ENCODE peak calls at places on chromosomes 11 and 22, in seven cellular contexts. G is WERI-Rb-1, L is kidney epithelial cell, O is psoas muscle, P is upper lobe of right lung, Z is cardiac fibroblast, I is AG04449. K is an unnamed sample.

GRCh38 chr11:44621784-44622183 is 56.3 kb downstream of the CD82 start:
- DNase-seq in G (no peak), L (no peak), O (no peak), P (no peak), Z (no peak), I (no peak), K (no peak)

GRCh38 chr22:39900306-39901227 is at the start of gene GRAP2:
- DNase-seq in G (no peak), L (no peak), O (no peak), P (no peak), Z (no peak), I (no peak), K (no peak)

GRCh38 chr22:42069801-42070516 is 653 bp downstream of the NAGA start:
- DNase-seq in G (no peak), L (no peak), O (no peak), P (no peak), Z (no peak), I (no peak), K (no peak)

GRCh38 chr22:17972385-17973181 is 51.8 kb downstream of the MICAL3 start:
- DNase-seq in G (no peak), L (no peak), O (peak), P (no peak), Z (peak), I (peak), K (peak)

GRCh38 chr22:27372969-27373670 is 428.4 kb downstream of the MN1 start:
- DNase-seq in G (no peak), L (no peak), O (no peak), P (peak), Z (no peak), I (no peak), K (no peak)

GRCh38 chr11:94796863-94797262 is 28.7 kb downstream of the AMOTL1 start:
- DNase-seq in G (no peak), L (no peak), O (no peak), P (no peak), Z (no peak), I (no peak), K (no peak)

GRCh38 chr11:31102316-31102715 is 267.2 kb downstream of the DCDC1 start:
- DNase-seq in G (no peak), L (no peak), O (no peak), P (no peak), Z (no peak), I (no peak), K (no peak)

GRCh38 chr11:11297578-11297977 is 55.5 kb downstream of the CSNK2A3 start:
- DNase-seq in G (no peak), L (no peak), O (no peak), P (no peak), Z (no peak), I (no peak), K (no peak)

GRCh38 chr22:47589271-47590250 is 827.1 kb downstream of the TBC1D22A start:
- DNase-seq in G (no peak), L (no peak), O (peak), P (peak), Z (no peak), I (no peak), K (no peak)

GRCh38 chr22:46995501-46996360 is 233.3 kb downstream of the TBC1D22A start:
- DNase-seq in G (no peak), L (no peak), O (no peak), P (no peak), Z (no peak), I (no peak), K (no peak)

GRCh38 chr22:46542011-46542985 is 4.9 kb upstream of the CELSR1 start:
- DNase-seq in G (peak), L (no peak), O (peak), P (peak), Z (peak), I (no peak), K (no peak)

GRCh38 chr22:35601743-35602633 is 15.1 kb downstream of the MB start:
- DNase-seq in G (no peak), L (peak), O (peak), P (peak), Z (peak), I (peak), K (no peak)

GRCh38 chr11:31823372-31824371 is 12.6 kb upstream of the PAX6 start:
- DNase-seq in G (no peak), L (no peak), O (no peak), P (no peak), Z (no peak), I (no peak), K (no peak)

GRCh38 chr11:134223066-134223465 is 701 bp downstream of the NCAPD3 start:
- DNase-seq in G (no peak), L (no peak), O (no peak), P (no peak), Z (no peak), I (no peak), K (no peak)

GRCh38 chr22:42743501-42743991 is 22.9 kb upstream of the A4GALT start:
- DNase-seq in G (no peak), L (no peak), O (peak), P (no peak), Z (peak), I (no peak), K (no peak)

GRCh38 chr22:21044931-21045584 is 688 bp upstream of the LRRC74B start:
- DNase-seq in G (no peak), L (no peak), O (peak), P (peak), Z (peak), I (peak), K (peak)

GRCh38 chr11:11265320-11265719 is 87.7 kb downstream of the CSNK2A3 start:
- DNase-seq in G (no peak), L (no peak), O (no peak), P (no peak), Z (no peak), I (no peak), K (no peak)

GRCh38 chr11:99068832-99069231 is 48.1 kb downstream of the CNTN5 start:
- DNase-seq in G (no peak), L (no peak), O (no peak), P (no peak), Z (no peak), I (no peak), K (no peak)

GRCh38 chr11:10982695-10983492 is 125.0 kb upstream of the ZBED5 start:
- DNase-seq in G (no peak), L (no peak), O (no peak), P (no peak), Z (no peak), I (no peak), K (no peak)

GRCh38 chr11:76777922-76778321 is 5.2 kb upstream of the TSKU start:
- DNase-seq in G (no peak), L (no peak), O (no peak), P (no peak), Z (no peak), I (no peak), K (no peak)

GRCh38 chr11:100576044-100577021 is 110.8 kb upstream of the ARHGAP42 start:
- DNase-seq in G (no peak), L (no peak), O (no peak), P (no peak), Z (peak), I (no peak), K (peak)

GRCh38 chr11:135027461-135027860 is 615.4 kb upstream of the B3GAT1 start:
- DNase-seq in G (no peak), L (peak), O (no peak), P (no peak), Z (peak), I (no peak), K (peak)

GRCh38 chr11:19577391-19577831 is 135.2 kb upstream of the NAV2 start:
- DNase-seq in G (no peak), L (no peak), O (no peak), P (no peak), Z (peak), I (no peak), K (no peak)

GRCh38 chr11:16086229-16086628 is 270.1 kb downstream of the SOX6 start:
- DNase-seq in G (peak), L (no peak), O (no peak), P (no peak), Z (no peak), I (no peak), K (peak)

GRCh38 chr11:1160231-1161101 is 2.7 kb downstream of the MUC5AC start:
- DNase-seq in G (no peak), L (no peak), O (peak), P (peak), Z (no peak), I (no peak), K (no peak)

GRCh38 chr11:15976433-15977045 is 379.8 kb downstream of the SOX6 start:
- DNase-seq in G (no peak), L (no peak), O (no peak), P (no peak), Z (peak), I (no peak), K (no peak)

GRCh38 chr11:86988351-86988881 is 33.2 kb upstream of the FZD4 start:
- DNase-seq in G (no peak), L (no peak), O (no peak), P (no peak), Z (no peak), I (no peak), K (no peak)

GRCh38 chr22:31561970-31562369 is 65.6 kb downstream of the SFI1 start:
- DNase-seq in G (no peak), L (no peak), O (no peak), P (no peak), Z (no peak), I (no peak), K (no peak)

GRCh38 chr11:35618497-35619029 is 303 bp downstream of the FJX1 start:
- DNase-seq in G (peak), L (no peak), O (peak), P (peak), Z (peak), I (no peak), K (no peak)

GRCh38 chr22:38834215-38834953 is 9.4 kb downstream of the NPTXR start:
- DNase-seq in G (no peak), L (no peak), O (peak), P (peak), Z (no peak), I (no peak), K (no peak)

GRCh38 chr22:38840129-38840528 is 3.7 kb downstream of the NPTXR start:
- DNase-seq in G (no peak), L (no peak), O (no peak), P (no peak), Z (no peak), I (no peak), K (no peak)

GRCh38 chr22:38834991-38835390 is 8.8 kb downstream of the NPTXR start:
- DNase-seq in G (no peak), L (no peak), O (peak), P (no peak), Z (no peak), I (no peak), K (no peak)

GRCh38 chr22:38835888-38836301 is 7.9 kb downstream of the NPTXR start:
- DNase-seq in G (no peak), L (no peak), O (peak), P (no peak), Z (no peak), I (no peak), K (peak)

GRCh38 chr22:38837414-38837813 is 6.4 kb downstream of the NPTXR start:
- DNase-seq in G (no peak), L (no peak), O (no peak), P (no peak), Z (no peak), I (no peak), K (no peak)
- H3K4me3 ChIP-seq in G (no peak), L (no peak), O (no peak), P (no peak), Z (no peak), I (no peak), K (no peak)

DNA sequence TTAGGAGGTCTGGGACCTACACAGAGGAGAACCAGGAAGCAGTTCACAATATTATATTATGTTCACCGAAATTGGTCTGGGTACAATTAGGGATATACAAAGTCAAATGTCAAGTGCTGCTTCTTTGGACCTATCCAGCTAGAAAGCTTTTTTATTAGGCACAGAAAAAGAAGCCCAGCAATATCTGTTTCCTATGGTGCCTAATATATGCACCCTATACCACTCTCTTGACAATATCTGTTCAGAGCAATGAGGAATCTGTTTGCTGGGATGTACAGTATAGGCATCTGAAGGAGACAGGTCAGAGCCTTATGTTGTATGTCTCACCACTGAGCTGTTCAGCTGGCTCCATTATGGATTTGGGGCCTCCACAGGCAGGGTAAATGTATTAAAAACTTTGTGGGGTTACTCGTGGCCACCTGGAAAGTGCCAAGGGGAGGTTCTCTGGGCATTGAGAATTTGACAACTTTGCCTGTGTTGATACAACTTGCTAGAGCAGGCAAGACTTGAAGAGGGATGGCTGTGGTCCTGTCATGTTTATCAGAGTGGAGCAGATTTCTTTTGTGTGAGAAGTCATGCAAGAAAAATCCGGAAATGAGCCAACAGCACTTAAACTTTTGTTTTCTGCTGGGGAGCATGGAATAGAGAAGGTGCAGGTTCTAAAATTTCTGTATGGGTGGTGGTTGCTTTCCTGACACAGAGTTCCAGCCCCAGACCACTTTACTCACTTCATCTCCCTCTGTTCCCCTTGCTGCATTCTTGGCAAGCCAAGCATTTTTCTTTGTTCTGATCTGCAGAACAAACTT is 10.1 kb downstream of the STIM1 start:
- DNase-seq in G (no peak), L (no peak), O (no peak), P (no peak), Z (peak), I (no peak), K (no peak)
- H3K4me3 ChIP-seq in G (no peak), L (no peak), O (peak), P (no peak), Z (no peak), I (no peak), K (no peak)

GRCh38 chr11:34438529-34439507 is at the start of gene CAT:
- DNase-seq in G (peak), L (peak), O (peak), P (peak), Z (peak), I (peak), K (peak)

GRCh38 chr11:34433899-34434298 is 4.8 kb upstream of the CAT start:
- DNase-seq in G (peak), L (no peak), O (no peak), P (no peak), Z (no peak), I (no peak), K (no peak)

GRCh38 chr11:34441814-34442213 is 3.1 kb downstream of the CAT start:
- DNase-seq in G (no peak), L (no peak), O (no peak), P (no peak), Z (no peak), I (no peak), K (no peak)

GRCh38 chr11:34439521-34440258 is 956 bp downstream of the CAT start:
- DNase-seq in G (no peak), L (no peak), O (no peak), P (no peak), Z (no peak), I (no peak), K (no peak)

DNA sequence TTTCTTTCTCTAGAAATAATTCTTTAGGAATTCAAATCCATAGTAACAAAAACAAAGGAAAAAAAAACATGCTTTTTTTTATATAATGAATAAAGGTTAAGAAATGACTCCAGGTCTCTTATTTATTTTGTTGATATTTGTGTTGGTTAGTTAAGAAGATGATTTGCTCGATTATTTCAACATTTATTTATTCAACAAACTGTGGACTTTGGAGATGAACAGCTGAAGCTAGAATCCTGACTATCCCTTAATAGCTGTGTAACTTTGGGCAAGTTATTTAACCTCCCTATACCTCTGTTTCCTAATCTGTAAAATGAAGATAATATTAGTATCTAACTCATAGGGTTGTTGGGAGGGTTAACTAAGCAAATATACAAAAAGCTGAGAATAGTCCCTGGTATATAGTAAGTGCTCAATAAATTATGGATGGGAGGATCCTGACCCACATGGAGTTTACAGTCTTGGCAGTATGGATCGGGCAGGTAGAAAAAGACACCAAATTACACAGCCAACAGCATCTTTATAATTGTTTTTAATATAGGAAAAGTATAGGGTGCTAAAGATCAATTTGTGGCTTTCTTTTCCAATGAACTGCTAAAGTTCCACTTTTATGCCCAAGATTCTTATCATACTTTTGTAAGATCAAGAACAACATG is 1.4 kb upstream of the CAT start:
- DNase-seq in G (no peak), L (no peak), O (no peak), P (no peak), Z (no peak), I (no peak), K (no peak)
- H3K4me3 ChIP-seq in G (no peak), L (no peak), O (peak), P (peak), Z (no peak), I (no peak), K (peak)

DNA sequence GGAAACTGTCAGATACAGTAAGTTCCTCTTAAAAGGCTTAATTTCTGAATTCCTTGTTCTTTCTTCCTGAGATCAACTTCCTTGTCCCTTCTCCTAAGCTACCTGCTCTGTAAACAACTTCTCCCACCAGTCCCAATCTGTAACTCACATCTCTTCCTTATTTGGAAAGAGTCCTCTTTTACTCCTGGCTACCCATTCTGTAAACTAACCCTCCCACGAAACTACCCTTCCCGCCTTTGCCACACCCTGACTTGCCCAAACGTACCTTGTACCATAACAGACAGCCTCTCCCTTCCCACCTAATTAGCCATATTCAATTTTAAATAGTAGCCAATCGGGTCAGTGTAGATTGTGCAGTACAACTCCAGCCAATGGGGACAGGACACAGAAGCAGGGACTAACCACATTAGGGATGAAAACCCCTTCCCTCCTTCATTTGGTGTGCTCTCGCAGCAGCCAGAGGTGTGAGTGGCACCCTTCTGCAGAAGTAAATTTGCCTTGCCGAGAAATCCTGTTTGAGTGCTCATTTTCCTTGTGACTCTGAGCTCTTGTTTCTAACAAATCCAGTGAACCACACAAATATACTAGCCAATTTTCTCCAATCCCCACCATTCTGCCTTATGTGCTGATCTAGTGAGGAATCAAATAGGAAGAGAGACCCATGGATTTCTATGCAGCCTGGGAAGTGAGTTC is 49.5 kb downstream of the ZNF280B start:
- DNase-seq in G (no peak), L (no peak), O (no peak), P (no peak), Z (no peak), I (no peak), K (no peak)
- H3K4me3 ChIP-seq in G (no peak), L (no peak), O (no peak), P (no peak), Z (no peak), I (no peak), K (no peak)

GRCh38 chr11:65897020-65897471 is 3.1 kb downstream of the FOSL1 start:
- DNase-seq in G (no peak), L (no peak), O (no peak), P (no peak), Z (no peak), I (no peak), K (no peak)
- H3K4me3 ChIP-seq in G (no peak), L (no peak), O (no peak), P (no peak), Z (no peak), I (peak), K (no peak)

GRCh38 chr11:26931881-26932280 is 62.0 kb upstream of the FIBIN start:
- DNase-seq in G (no peak), L (no peak), O (no peak), P (no peak), Z (no peak), I (no peak), K (no peak)

GRCh38 chr11:26930518-26931247 is 63.2 kb upstream of the FIBIN start:
- DNase-seq in G (no peak), L (no peak), O (no peak), P (no peak), Z (no peak), I (no peak), K (no peak)

GRCh38 chr11:26929806-26930517 is 64.0 kb upstream of the FIBIN start:
- DNase-seq in G (no peak), L (no peak), O (no peak), P (no peak), Z (no peak), I (no peak), K (no peak)

GRCh38 chr11:26931248-26931631 is 62.7 kb upstream of the FIBIN start:
- DNase-seq in G (no peak), L (no peak), O (no peak), P (no peak), Z (no peak), I (no peak), K (no peak)

GRCh38 chr11:26928636-26929035 is 65.3 kb upstream of the FIBIN start:
- DNase-seq in G (no peak), L (no peak), O (no peak), P (no peak), Z (no peak), I (no peak), K (no peak)
- H3K4me3 ChIP-seq in G (no peak), L (no peak), O (no peak), P (no peak), Z (no peak), I (no peak), K (no peak)

DNA sequence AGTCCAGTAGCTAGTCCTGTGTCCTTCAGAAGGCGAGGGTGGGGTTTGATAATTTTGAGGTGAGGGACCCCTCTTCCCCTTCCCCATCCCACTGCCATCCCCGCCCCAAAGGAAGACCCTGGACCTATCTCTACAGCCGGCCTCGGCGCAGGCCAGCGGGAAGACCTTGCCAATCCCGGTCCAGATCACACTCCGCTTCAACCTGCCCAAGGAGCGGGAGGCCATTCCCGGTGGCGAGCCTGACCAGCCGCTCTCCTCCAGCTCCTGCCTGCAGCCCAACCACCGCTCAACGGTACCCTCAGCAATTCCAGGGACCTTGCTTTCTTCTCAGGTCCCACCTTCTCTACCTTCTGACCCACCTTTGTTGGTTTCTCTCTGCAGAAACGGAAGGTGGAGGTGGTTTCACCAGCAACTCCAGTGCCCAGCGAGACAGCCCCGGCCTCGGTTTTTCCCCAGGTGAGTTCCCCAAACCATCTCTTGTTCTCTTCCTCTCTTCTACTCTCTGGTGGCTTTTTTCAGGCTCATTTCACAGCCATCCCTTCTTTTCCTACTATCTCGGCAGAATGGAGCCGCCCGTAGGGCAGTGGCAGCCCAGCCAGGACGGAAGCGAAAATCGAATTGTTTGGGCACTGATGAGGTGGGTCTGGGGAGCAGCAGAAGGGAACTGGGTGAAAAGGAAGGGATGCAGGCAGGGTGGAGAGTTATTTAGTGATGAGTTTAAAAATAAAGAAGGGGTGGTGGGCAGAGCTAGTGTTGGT is 1.3 kb downstream of the KAT5 start:
- DNase-seq in G (no peak), L (no peak), O (no peak), P (no peak), Z (no peak), I (no peak), K (no peak)
- H3K4me3 ChIP-seq in G (no peak), L (no peak), O (peak), P (peak), Z (no peak), I (peak), K (peak)